ENCODE peak calls at places on chromosomes 3 and 15, in seven cellular contexts. L is CD4-positive, CD25-positive, alpha-beta regulatory T cell; J is RWPE2; K is Panc1; G is lower lobe of right lung; P is body of pancreas; B is HCT116. D is an unnamed sample. For H3K36me3, the result is how much of the 10 kb centered on the place peaks cover.

GRCh38 chr3:53109822-53110771 is 20.1 kb downstream of the RFT1 start:
- ATAC-seq in L (no peak), J (peak), K (no peak), G (peak), P (peak), B (peak), D (peak)

GRCh38 chr15:100879046-100879445 is 585 bp upstream of the ALDH1A3 start:
- ATAC-seq in L (no peak), J (peak), K (peak), G (peak), P (peak), B (peak), D (peak)

GRCh38 chr15:47398594-47398993 is 318.7 kb upstream of the SEMA6D start:
- ATAC-seq in L (no peak), J (no peak), K (no peak), G (no peak), P (no peak), B (no peak), D (no peak)

GRCh38 chr15:94053626-94054025 is 177.7 kb upstream of the MCTP2 start:
- ATAC-seq in L (no peak), J (no peak), K (no peak), G (no peak), P (no peak), B (no peak), D (no peak)

GRCh38 chr3:178320481-178321352 is 215.5 kb upstream of the KCNMB2 start:
- ATAC-seq in L (no peak), J (peak), K (peak), G (peak), P (peak), B (no peak), D (peak)

GRCh38 chr3:73536952-73537351 is 87.8 kb downstream of the PDZRN3 start:
- ATAC-seq in L (no peak), J (no peak), K (no peak), G (no peak), P (no peak), B (no peak), D (no peak)

GRCh38 chr3:4606915-4607314 is 113.8 kb downstream of the ITPR1 start:
- ATAC-seq in L (no peak), J (no peak), K (no peak), G (no peak), P (no peak), B (no peak), D (no peak)

GRCh38 chr15:55915876-55916567 is 77.4 kb downstream of the NEDD4 start:
- ATAC-seq in L (no peak), J (peak), K (no peak), G (no peak), P (no peak), B (no peak), D (no peak)

GRCh38 chr15:101445562-101446526 is 43.7 kb downstream of the PCSK6 start:
- ATAC-seq in L (no peak), J (peak), K (peak), G (peak), P (peak), B (no peak), D (peak)

GRCh38 chr15:74135041-74135565 is 4.7 kb downstream of the ISLR2 start:
- ATAC-seq in L (no peak), J (no peak), K (no peak), G (no peak), P (no peak), B (no peak), D (no peak)
- H3K4me3 ChIP-seq in L (no peak), J (no peak), K (no peak), G (no peak), P (no peak), B (no peak), D (no peak)

GRCh38 chr3:185914911-185915629 is 22.7 kb downstream of the TRA2B start:
- ATAC-seq in L (no peak), J (no peak), K (no peak), G (no peak), P (no peak), B (no peak), D (no peak)
- H3K36me3 ChIP-seq in L (half or more), J (half or more), K (under half), G (half or more), P (under half), B (under half), D (under half)

DNA sequence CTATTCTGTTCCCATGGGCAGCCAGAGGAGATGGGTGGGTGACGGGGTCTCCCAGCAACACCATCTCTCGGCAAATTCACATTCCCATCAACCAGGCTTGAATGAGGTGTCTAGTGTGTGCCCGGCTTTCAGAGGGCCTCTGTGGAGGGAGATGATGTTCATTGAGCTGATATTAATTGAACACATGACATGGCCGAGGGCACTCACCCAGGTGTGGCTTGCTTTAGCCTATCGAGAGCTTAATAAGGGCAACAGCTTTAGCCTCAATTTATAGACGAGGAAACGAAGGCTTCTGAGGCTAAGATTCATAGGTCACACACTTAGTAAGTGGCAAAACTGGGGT is 287.9 kb downstream of the UACA start:
- ATAC-seq in L (no peak), J (no peak), K (peak), G (no peak), P (no peak), B (peak), D (no peak)
- H3K4me3 ChIP-seq in L (no peak), J (no peak), K (peak), G (peak), P (no peak), B (peak), D (no peak)

GRCh38 chr15:34357653-34358052 is 9.3 kb downstream of the LPCAT4 start:
- ATAC-seq in L (no peak), J (no peak), K (no peak), G (no peak), P (no peak), B (no peak), D (no peak)

GRCh38 chr15:34360298-34360697 is 6.7 kb downstream of the LPCAT4 start:
- ATAC-seq in L (no peak), J (peak), K (peak), G (peak), P (no peak), B (peak), D (no peak)

GRCh38 chr15:34359416-34359815 is 7.6 kb downstream of the LPCAT4 start:
- ATAC-seq in L (no peak), J (peak), K (peak), G (no peak), P (no peak), B (no peak), D (no peak)

GRCh38 chr15:34358367-34358766 is 8.6 kb downstream of the LPCAT4 start:
- ATAC-seq in L (no peak), J (peak), K (peak), G (no peak), P (no peak), B (peak), D (no peak)

DNA sequence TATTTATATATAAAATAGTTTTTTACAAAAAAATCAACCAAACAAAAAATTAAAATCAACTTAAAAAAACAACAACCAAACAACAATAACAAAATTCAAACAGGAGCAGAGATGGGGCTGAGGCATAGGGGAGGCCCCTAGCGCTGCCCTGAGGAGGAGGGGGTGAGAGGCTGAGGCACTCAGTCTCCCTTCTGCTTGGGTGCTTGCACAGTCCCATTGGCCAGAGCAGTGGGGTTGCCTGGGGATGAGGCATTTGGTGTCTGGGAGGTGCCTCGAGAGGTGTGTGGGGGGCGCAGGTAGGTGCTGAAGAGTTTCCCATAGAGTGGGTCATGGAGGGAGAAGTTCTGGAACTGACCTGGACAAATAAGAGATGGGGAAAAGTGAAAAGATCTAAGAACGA is 8.0 kb downstream of the LPCAT4 start:
- ATAC-seq in L (no peak), J (no peak), K (no peak), G (no peak), P (no peak), B (no peak), D (no peak)
- H3K36me3 ChIP-seq in L (half or more), J (half or more), K (under half), G (half or more), P (under half), B (under half), D (half or more)

GRCh38 chr15:75905231-75905630 is 1.6 kb downstream of the FBXO22 start:
- ATAC-seq in L (no peak), J (no peak), K (no peak), G (no peak), P (no peak), B (no peak), D (no peak)
- H3K4me3 ChIP-seq in L (peak), J (no peak), K (peak), G (no peak), P (no peak), B (peak), D (peak)

GRCh38 chr15:89198934-89199333 is 22.4 kb downstream of the RLBP1 start:
- ATAC-seq in L (no peak), J (no peak), K (no peak), G (no peak), P (peak), B (no peak), D (no peak)
- H3K36me3 ChIP-seq in L (under half), J (under half), K (under half), G (half or more), P (under half), B (under half), D (half or more)

D was measured in gastroesophageal sphincter.